ENCODE peak calls at places on chromosomes 2 and 18, in six cellular contexts. One of them, this sample, is unnamed.

GRCh38 chr2:68632026-68632425 is 11.4 kb upstream of the PROKR1 start:
- DNase-seq in HEK293T: no peak
- DNase-seq in WTC11: no peak
- DNase-seq in HepG2: no peak
- DNase-seq in GM12878: no peak
- DNase-seq in HCT116: no peak
- DNase-seq in this sample: no peak

GRCh38 chr2:26754972-26755670 is 9.0 kb upstream of the SLC35F6 start:
- DNase-seq in HEK293T: no peak
- DNase-seq in WTC11: no peak
- DNase-seq in HepG2: no peak
- DNase-seq in GM12878: no peak
- DNase-seq in HCT116: no peak
- DNase-seq in this sample: no peak

GRCh38 chr2:235087812-235088607 is 136.2 kb downstream of the SH3BP4 start:
- DNase-seq in HEK293T: no peak
- DNase-seq in WTC11: no peak
- DNase-seq in HepG2: no peak
- DNase-seq in GM12878: no peak
- DNase-seq in HCT116: no peak
- DNase-seq in this sample: no peak

GRCh38 chr2:16619576-16620245 is 45.9 kb downstream of the CYRIA start:
- DNase-seq in HEK293T: no peak
- DNase-seq in WTC11: no peak
- DNase-seq in HepG2: no peak
- DNase-seq in GM12878: no peak
- DNase-seq in HCT116: no peak
- DNase-seq in this sample: no peak

GRCh38 chr2:181887056-181887455 is 4.5 kb upstream of the ITPRID2 start:
- DNase-seq in HEK293T: no peak
- DNase-seq in WTC11: no peak
- DNase-seq in HepG2: no peak
- DNase-seq in GM12878: no peak
- DNase-seq in HCT116: no peak
- DNase-seq in this sample: no peak

GRCh38 chr2:16030206-16031054 is 90.1 kb downstream of the MYCN start:
- DNase-seq in HEK293T: no peak
- DNase-seq in WTC11: no peak
- DNase-seq in HepG2: no peak
- DNase-seq in GM12878: no peak
- DNase-seq in HCT116: no peak
- DNase-seq in this sample: no peak

GRCh38 chr2:85843543-85843942 is 45.2 kb downstream of the ST3GAL5 start:
- DNase-seq in HEK293T: peak; percentile 40
- DNase-seq in WTC11: peak; percentile 72
- DNase-seq in HepG2: no peak
- DNase-seq in GM12878: no peak
- DNase-seq in HCT116: no peak
- DNase-seq in this sample: peak; percentile 62

GRCh38 chr2:216081012-216081411 is 597 bp downstream of the PECR start:
- DNase-seq in HEK293T: no peak
- DNase-seq in WTC11: no peak
- DNase-seq in HepG2: no peak
- DNase-seq in GM12878: no peak
- DNase-seq in HCT116: no peak
- DNase-seq in this sample: no peak

GRCh38 chr2:21657475-21657874 is 533.7 kb downstream of the TDRD15 start:
- DNase-seq in HEK293T: no peak
- DNase-seq in WTC11: no peak
- DNase-seq in HepG2: no peak
- DNase-seq in GM12878: no peak
- DNase-seq in HCT116: no peak
- DNase-seq in this sample: no peak

GRCh38 chr18:37484893-37485834 is 80.4 kb downstream of the CELF4 start:
- DNase-seq in HEK293T: peak; percentile 95
- DNase-seq in WTC11: peak; percentile 72
- DNase-seq in HepG2: no peak
- DNase-seq in GM12878: no peak
- DNase-seq in HCT116: peak; percentile 8
- DNase-seq in this sample: peak; percentile 71

GRCh38 chr2:239399404-239399999 is 1.3 kb downstream of the HDAC4 start:
- DNase-seq in HEK293T: no peak
- DNase-seq in WTC11: no peak
- DNase-seq in HepG2: peak; percentile 75
- DNase-seq in GM12878: no peak
- DNase-seq in HCT116: no peak
- DNase-seq in this sample: peak; percentile 51

GRCh38 chr18:50754297-50754696 is 65.5 kb downstream of the MRO start:
- DNase-seq in HEK293T: no peak
- DNase-seq in WTC11: no peak
- DNase-seq in HepG2: no peak
- DNase-seq in GM12878: no peak
- DNase-seq in HCT116: no peak
- DNase-seq in this sample: no peak

GRCh38 chr2:14642499-14642898 is 10.0 kb downstream of the LRATD1 start:
- DNase-seq in HEK293T: no peak
- DNase-seq in WTC11: peak; percentile 10
- DNase-seq in HepG2: no peak
- DNase-seq in GM12878: no peak
- DNase-seq in HCT116: no peak
- DNase-seq in this sample: peak; percentile 14

GRCh38 chr18:78192044-78192443 is 787.6 kb upstream of the SALL3 start:
- DNase-seq in HEK293T: no peak
- DNase-seq in WTC11: peak; percentile 26
- DNase-seq in HepG2: no peak
- DNase-seq in GM12878: no peak
- DNase-seq in HCT116: no peak
- DNase-seq in this sample: no peak

GRCh38 chr2:67322361-67323001 is 74.7 kb upstream of the ETAA1 start:
- DNase-seq in HEK293T: peak; percentile 57
- DNase-seq in WTC11: peak; percentile 46
- DNase-seq in HepG2: peak; percentile 65
- DNase-seq in GM12878: no peak
- DNase-seq in HCT116: peak; percentile 47
- DNase-seq in this sample: peak; percentile 15

GRCh38 chr2:159855153-159856140 is 57.4 kb upstream of the CD302 start:
- DNase-seq in HEK293T: no peak
- DNase-seq in WTC11: no peak
- DNase-seq in HepG2: no peak
- DNase-seq in GM12878: no peak
- DNase-seq in HCT116: no peak
- DNase-seq in this sample: no peak

GRCh38 chr2:27621524-27621923 is 7.3 kb downstream of the CCDC121 start:
- DNase-seq in HEK293T: no peak
- DNase-seq in WTC11: no peak
- DNase-seq in HepG2: no peak
- DNase-seq in GM12878: no peak
- DNase-seq in HCT116: no peak
- DNase-seq in this sample: no peak

GRCh38 chr18:55484773-55485172 is 103.2 kb downstream of the TCF4 start:
- DNase-seq in HEK293T: no peak
- DNase-seq in WTC11: no peak
- DNase-seq in HepG2: no peak
- DNase-seq in GM12878: no peak
- DNase-seq in HCT116: no peak
- DNase-seq in this sample: no peak

DNA sequence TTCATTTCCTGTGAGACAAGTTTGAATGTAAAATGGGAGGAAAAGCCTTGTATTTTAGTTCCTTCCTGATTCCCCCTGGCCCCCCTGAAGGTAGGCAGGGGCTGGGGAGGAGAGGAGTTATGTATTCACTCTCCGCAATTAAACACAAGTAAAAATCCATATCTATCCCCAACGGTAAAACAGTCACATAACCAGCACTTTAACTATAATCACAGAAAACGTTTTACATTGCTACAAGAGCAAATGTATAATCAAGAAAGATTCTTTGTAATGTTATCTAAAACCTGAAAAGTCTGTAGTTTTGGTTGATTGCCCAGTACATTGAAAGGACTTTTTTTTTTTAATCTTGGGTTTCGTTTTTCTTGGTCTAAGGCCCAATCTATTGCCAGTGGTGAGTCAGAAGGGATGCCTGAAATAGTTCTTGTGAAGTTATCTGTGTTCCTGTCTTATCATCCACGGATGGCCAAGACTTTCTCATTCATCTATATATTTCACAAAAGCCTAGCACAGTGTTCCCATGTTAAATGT is 34.5 kb upstream of the CCNYL1 start:
- DNase-seq in HEK293T: no peak
- DNase-seq in WTC11: no peak
- DNase-seq in HepG2: peak; percentile 26
- DNase-seq in GM12878: no peak
- DNase-seq in HCT116: no peak
- DNase-seq in this sample: no peak
- TF ChIP-seq SP1 in HEK293T: no peak
- TF ChIP-seq SP1 in WTC11: no peak
- TF ChIP-seq SP1 in HepG2: no peak
- TF ChIP-seq SP1 in GM12878: no peak
- TF ChIP-seq SP1 in HCT116: no peak
- TF ChIP-seq SP1 in this sample: no peak

GRCh38 chr2:135620223-135620622 is 88.9 kb downstream of the R3HDM1 start:
- DNase-seq in HEK293T: no peak
- DNase-seq in WTC11: no peak
- DNase-seq in HepG2: no peak
- DNase-seq in GM12878: no peak
- DNase-seq in HCT116: no peak
- DNase-seq in this sample: no peak

GRCh38 chr2:135615404-135615803 is 84.1 kb downstream of the R3HDM1 start:
- DNase-seq in HEK293T: no peak
- DNase-seq in WTC11: no peak
- DNase-seq in HepG2: no peak
- DNase-seq in GM12878: peak; percentile 24
- DNase-seq in HCT116: no peak
- DNase-seq in this sample: no peak

GRCh38 chr2:135612319-135612718 is 81.0 kb downstream of the R3HDM1 start:
- DNase-seq in HEK293T: no peak
- DNase-seq in WTC11: no peak
- DNase-seq in HepG2: no peak
- DNase-seq in GM12878: no peak
- DNase-seq in HCT116: no peak
- DNase-seq in this sample: no peak

DNA sequence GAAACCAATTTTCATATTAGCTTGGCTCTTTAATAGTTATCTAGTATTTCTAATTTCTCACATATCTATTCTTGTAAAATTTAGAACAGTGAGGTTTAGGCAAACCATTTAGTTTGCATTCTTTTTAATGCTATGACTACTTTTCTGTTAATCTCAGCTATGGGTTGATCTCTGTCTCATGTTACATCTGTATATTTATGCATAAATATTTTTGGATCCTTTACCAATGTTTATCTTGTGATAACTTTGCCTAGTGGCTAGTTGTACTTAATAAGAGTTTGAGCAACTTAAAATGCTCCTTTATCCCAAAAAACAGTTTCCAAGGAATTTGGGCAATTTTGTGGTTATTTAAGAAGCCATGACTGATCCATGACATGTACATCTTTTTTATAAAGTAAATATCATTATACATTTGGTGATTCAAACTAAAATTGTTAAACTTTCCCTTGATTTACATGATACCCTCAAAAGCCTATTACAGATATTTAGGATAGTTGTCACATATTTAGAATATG is 86.3 kb downstream of the R3HDM1 start:
- DNase-seq in HEK293T: no peak
- DNase-seq in WTC11: no peak
- DNase-seq in HepG2: no peak
- DNase-seq in GM12878: no peak
- DNase-seq in HCT116: no peak
- DNase-seq in this sample: no peak
- TF ChIP-seq SP1 in HEK293T: no peak
- TF ChIP-seq SP1 in WTC11: no peak
- TF ChIP-seq SP1 in HepG2: no peak
- TF ChIP-seq SP1 in GM12878: no peak
- TF ChIP-seq SP1 in HCT116: no peak
- TF ChIP-seq SP1 in this sample: no peak

DNA sequence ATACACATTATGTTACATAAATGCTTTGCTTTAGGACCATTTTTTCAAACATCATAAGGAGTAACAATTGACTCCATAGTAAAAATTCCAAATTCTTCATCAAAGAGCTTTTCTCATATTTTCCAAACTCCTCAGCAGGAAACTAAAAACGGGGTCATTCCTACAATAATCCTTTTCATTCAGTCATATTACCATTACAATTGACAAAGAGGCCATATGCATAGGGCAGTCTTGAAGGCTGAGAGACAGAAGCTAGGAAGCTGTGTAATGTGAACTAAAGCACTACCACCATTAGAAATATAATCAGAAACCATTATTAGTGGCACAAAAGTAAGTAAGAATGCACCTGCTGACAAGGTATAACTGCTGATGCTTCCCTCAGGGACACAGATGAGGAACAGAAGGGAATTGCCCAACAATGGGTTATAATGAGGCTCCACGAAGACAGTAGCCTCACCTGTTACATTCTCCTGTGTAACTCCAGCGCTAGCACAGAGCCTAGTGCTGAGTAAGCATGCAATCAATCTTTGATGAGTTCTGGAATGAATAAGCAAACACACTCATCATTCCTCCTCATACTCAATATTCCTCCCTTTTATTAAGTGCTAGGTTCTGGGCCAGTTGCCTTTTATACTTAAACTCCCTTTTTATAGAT is 942.3 kb downstream of the CPS1 start:
- DNase-seq in HEK293T: no peak
- DNase-seq in WTC11: no peak
- DNase-seq in HepG2: no peak
- DNase-seq in GM12878: no peak
- DNase-seq in HCT116: no peak
- DNase-seq in this sample: no peak
- TF ChIP-seq SP1 in HEK293T: no peak
- TF ChIP-seq SP1 in WTC11: no peak
- TF ChIP-seq SP1 in HepG2: no peak
- TF ChIP-seq SP1 in GM12878: no peak
- TF ChIP-seq SP1 in HCT116: no peak
- TF ChIP-seq SP1 in this sample: no peak

DNA sequence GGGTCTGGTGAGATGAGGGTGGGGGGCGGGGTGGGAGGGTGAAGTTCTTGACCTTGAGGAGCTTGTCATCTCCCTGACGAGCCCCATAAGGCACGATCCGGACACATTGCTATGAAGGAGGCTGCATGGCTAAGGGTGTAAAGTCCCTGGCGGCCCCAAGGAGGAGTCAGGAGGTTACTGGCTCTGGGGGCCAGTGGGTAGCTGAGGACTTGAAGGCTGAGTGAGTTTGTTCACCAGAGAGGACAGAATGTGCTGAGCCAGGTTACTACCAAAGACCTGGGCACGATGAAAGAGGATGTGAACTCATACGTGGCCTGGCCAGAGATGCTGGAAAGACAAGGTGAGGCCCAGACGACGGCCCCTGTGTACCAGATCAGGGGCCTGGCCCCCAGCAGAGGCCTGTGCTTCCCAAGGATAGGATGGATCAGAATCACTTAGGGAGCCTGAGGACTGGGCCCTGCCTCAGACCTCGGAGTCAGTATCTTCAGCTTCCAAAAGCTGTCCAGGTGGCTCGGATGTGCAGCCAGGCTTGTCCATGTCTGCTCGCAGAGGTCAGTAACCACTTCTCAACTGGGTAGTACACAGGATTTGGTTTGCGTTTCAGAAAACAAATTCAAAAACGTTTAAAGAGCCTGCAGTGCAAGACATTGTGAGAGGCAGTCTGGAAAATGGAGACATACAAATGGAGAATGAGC is 110.9 kb downstream of the RNF144A start:
- DNase-seq in HEK293T: no peak
- DNase-seq in WTC11: no peak
- DNase-seq in HepG2: no peak
- DNase-seq in GM12878: no peak
- DNase-seq in HCT116: no peak
- DNase-seq in this sample: no peak
- TF ChIP-seq SP1 in HEK293T: no peak
- TF ChIP-seq SP1 in WTC11: no peak
- TF ChIP-seq SP1 in HepG2: no peak
- TF ChIP-seq SP1 in GM12878: no peak
- TF ChIP-seq SP1 in HCT116: no peak
- TF ChIP-seq SP1 in this sample: no peak

GRCh38 chr2:46812381-46813024 is 103.1 kb downstream of the MCFD2 start:
- DNase-seq in HEK293T: peak; percentile 5
- DNase-seq in WTC11: no peak
- DNase-seq in HepG2: no peak
- DNase-seq in GM12878: no peak
- DNase-seq in HCT116: no peak
- DNase-seq in this sample: no peak
- TF ChIP-seq SP1 in HEK293T: no peak
- TF ChIP-seq SP1 in WTC11: no peak
- TF ChIP-seq SP1 in HepG2: no peak
- TF ChIP-seq SP1 in GM12878: no peak
- TF ChIP-seq SP1 in HCT116: no peak
- TF ChIP-seq SP1 in this sample: no peak